ENCODE peak calls at places on chromosomes 11 and 22, in four cellular contexts. R is stimulated activated CD8-positive, alpha-beta memory T cell treated with anti-CD3 and anti-CD28 coated beads, Interleukin-15, amount 100 ng/mL, for 48 hours; C is foreskin melanocyte; Q is stimulated activated naive CD4-positive, alpha-beta T cell. L is an unnamed sample.

GRCh38 chr11:118002541-118003019 is 16.4 kb downstream of the IL10RA start:
- DNase-seq in R (peak; percentile 66), Q (no peak), C (no peak), L (no peak)

GRCh38 chr22:31538815-31539214 is 42.5 kb downstream of the SFI1 start:
- DNase-seq in Q (no peak), C (no peak), R (peak; percentile 44), L (no peak)

GRCh38 chr22:44583076-44583760 is 85.2 kb upstream of the RTL6 start:
- DNase-seq in R (no peak), Q (no peak), C (no peak), L (no peak)

GRCh38 chr11:93585758-93586157 is 42.6 kb upstream of the SMCO4 start:
- DNase-seq in C (no peak), Q (no peak), R (no peak), L (no peak)

GRCh38 chr11:121479355-121479754 is 26.6 kb upstream of the SORL1-AS1 start:
- DNase-seq in C (no peak), R (no peak), Q (no peak), L (no peak)

GRCh38 chr11:30775123-30775522 is 189.0 kb upstream of the MPPED2 start:
- DNase-seq in R (no peak), C (no peak), Q (no peak), L (no peak)

GRCh38 chr22:47891609-47892008 is 1129.2 kb downstream of the TBC1D22A start:
- DNase-seq in R (no peak), Q (no peak), C (no peak), L (no peak)

GRCh38 chr11:62588966-62589637 is 2.2 kb downstream of the TUT1 start:
- DNase-seq in C (no peak), Q (no peak), R (no peak), L (no peak)

GRCh38 chr11:67024410-67024809 is 1.5 kb downstream of the SYT12 start:
- DNase-seq in C (no peak), Q (peak; percentile 32), R (peak; percentile 32), L (no peak)

GRCh38 chr22:44335903-44336803 is 23.4 kb upstream of the SHISAL1 start:
- DNase-seq in C (no peak), R (no peak), Q (no peak), L (no peak)

GRCh38 chr11:107591446-107592236 is 694 bp downstream of the ELMOD1 start:
- DNase-seq in R (peak; percentile 38), C (no peak), Q (no peak), L (no peak)

GRCh38 chr11:61053198-61053597 is 49.1 kb upstream of the CD5 start:
- DNase-seq in Q (no peak), C (no peak), R (no peak), L (no peak)

GRCh38 chr11:70477607-70478006 is 79.3 kb downstream of the CTTN start:
- DNase-seq in C (no peak), R (no peak), Q (no peak), L (no peak)

GRCh38 chr22:22817468-22818201 is 70.0 kb upstream of the IGLL5 start:
- DNase-seq in Q (no peak), C (no peak), R (no peak), L (no peak)

GRCh38 chr11:125301301-125301700 is 136.8 kb downstream of the PKNOX2 start:
- DNase-seq in R (no peak), Q (no peak), C (no peak), L (no peak)

GRCh38 chr11:26551186-26551801 is 20.8 kb downstream of the MUC15 start:
- DNase-seq in C (peak; percentile 8), R (no peak), Q (no peak), L (no peak)

GRCh38 chr11:58622344-58622743 is at the start of gene CNTF:
- DNase-seq in C (peak; percentile 70), R (no peak), Q (no peak), L (no peak)

GRCh38 chr22:27876684-27877083 is 42.4 kb downstream of the PITPNB start:
- DNase-seq in Q (no peak), C (no peak), R (no peak), L (no peak)

GRCh38 chr11:90635145-90635544 is 412.3 kb upstream of the CHORDC1 start:
- DNase-seq in C (no peak), R (no peak), Q (no peak), L (no peak)

GRCh38 chr11:112659185-112659584 is 302.0 kb upstream of the NCAM1 start:
- DNase-seq in R (no peak), Q (no peak), C (no peak), L (no peak)

GRCh38 chr11:3193373-3194015 is 25.1 kb downstream of the MRGPRG start:
- DNase-seq in Q (no peak), C (no peak), R (no peak), L (no peak)

GRCh38 chr22:45626198-45626651 is 45.4 kb upstream of the ATXN10 start:
- DNase-seq in R (no peak), Q (no peak), C (no peak), L (peak; percentile 87)

GRCh38 chr11:100469835-100470234 is 217.3 kb upstream of the ARHGAP42 start:
- DNase-seq in C (no peak), Q (no peak), R (no peak), L (no peak)

GRCh38 chr11:27754035-27755017 is 54.1 kb upstream of the BDNF start:
- DNase-seq in R (no peak), Q (no peak), C (no peak), L (no peak)

GRCh38 chr11:61959678-61960077 is 7.8 kb downstream of the FTH1 start:
- DNase-seq in Q (no peak), R (no peak), C (no peak), L (no peak)

GRCh38 chr11:48007677-48008076 is 27.3 kb downstream of the PTPRJ start:
- DNase-seq in C (no peak), Q (no peak), R (no peak), L (no peak)

GRCh38 chr11:2091112-2091746 is 48.0 kb downstream of the IGF2 start:
- DNase-seq in Q (no peak), R (no peak), C (no peak), L (no peak)

GRCh38 chr11:34351687-34352469 is 5.9 kb downstream of the ABTB2 start:
- DNase-seq in C (no peak), R (no peak), Q (no peak), L (no peak)

GRCh38 chr11:132448334-132448995 is 1078.0 kb downstream of the NTM start:
- DNase-seq in C (no peak), R (no peak), Q (no peak), L (no peak)

GRCh38 chr11:33018840-33019239 is 3.2 kb downstream of the DEPDC7 start:
- DNase-seq in Q (no peak), C (no peak), R (no peak), L (no peak)

GRCh38 chr22:49370841-49371301 is 456.8 kb downstream of the BRD1 start:
- DNase-seq in Q (no peak), R (no peak), C (no peak), L (no peak)

GRCh38 chr11:59142530-59143507 is at the start of gene FAM111A:
- DNase-seq in R (peak; percentile 77), C (peak; percentile 79), Q (peak; percentile 88), L (peak; percentile 83)

L was measured in HCT116.